ENCODE peak calls at places on chromosomes 2 and 18, in eight cellular contexts. N is ecto neural progenitor cell; S is astrocyte of the spinal cord; Y is naive B cell; H is activated CD8-positive, alpha-beta memory T cell treated with anti-CD3 and anti-CD28 coated beads, Interleukin-2, amount 50 U/mL, for 48 hours; Z is dermis microvascular lymphatic vessel endothelial cell; E is RWPE1; W is NCI-H774. G is an unnamed sample.

GRCh38 chr2:216057688-216058193 is 23.9 kb downstream of the PECR start:
- DNase-seq in N (no peak), S (peak; percentile 93), Y (peak; percentile 72), H (peak; percentile 71), Z (no peak), E (peak; percentile 25), W (no peak), G (no peak)

GRCh38 chr2:101124684-101125366 is 26.4 kb downstream of the TBC1D8 start:
- DNase-seq in N (no peak), S (peak; percentile 66), Y (no peak), H (no peak), Z (peak; percentile 94), E (peak; percentile 97), W (no peak), G (peak; percentile 59)

GRCh38 chr18:6878881-6879280 is 149.4 kb downstream of the ARHGAP28 start:
- DNase-seq in N (no peak), S (no peak), Y (no peak), H (no peak), Z (no peak), E (no peak), W (no peak), G (no peak)

GRCh38 chr2:215377283-215377682 is 58.6 kb downstream of the FN1 start:
- DNase-seq in N (no peak), S (no peak), Y (no peak), H (no peak), Z (no peak), E (no peak), W (no peak), G (no peak)

GRCh38 chr2:233428008-233428407 is 73.7 kb downstream of the DGKD start:
- DNase-seq in N (peak; percentile 14), S (no peak), Y (no peak), H (peak; percentile 48), Z (no peak), E (no peak), W (no peak), G (no peak)

GRCh38 chr2:172606285-172606684 is 50.4 kb downstream of the PDK1 start:
- DNase-seq in N (no peak), S (no peak), Y (no peak), H (no peak), Z (no peak), E (no peak), W (no peak), G (no peak)

GRCh38 chr18:30682667-30683066 is 359.9 kb downstream of the DSC3 start:
- DNase-seq in N (no peak), S (peak; percentile 14), Y (no peak), H (no peak), Z (no peak), E (no peak), W (no peak), G (no peak)

GRCh38 chr2:127456960-127457359 is 38.7 kb downstream of the PROC start:
- DNase-seq in N (no peak), S (no peak), Y (no peak), H (no peak), Z (no peak), E (no peak), W (no peak), G (no peak)

GRCh38 chr2:190794466-190795184 is 86.0 kb upstream of the GLS start:
- DNase-seq in N (no peak), S (no peak), Y (no peak), H (no peak), Z (no peak), E (no peak), W (no peak), G (no peak)

GRCh38 chr2:160432633-160433032 is 61.0 kb downstream of the RBMS1 start:
- DNase-seq in N (no peak), S (peak; percentile 63), Y (no peak), H (no peak), Z (peak; percentile 57), E (peak; percentile 85), W (no peak), G (no peak)

GRCh38 chr2:105573910-105574655 is 170.6 kb upstream of the NCK2 start:
- DNase-seq in N (no peak), S (no peak), Y (no peak), H (peak; percentile 15), Z (no peak), E (no peak), W (peak; percentile 49), G (no peak)

GRCh38 chr2:49261021-49261538 is 106.8 kb upstream of the FSHR start:
- DNase-seq in N (no peak), S (no peak), Y (no peak), H (no peak), Z (no peak), E (no peak), W (no peak), G (no peak)

GRCh38 chr2:223943561-223944008 is 1.6 kb downstream of the WDFY1 start:
- DNase-seq in N (no peak), S (peak; percentile 57), Y (no peak), H (no peak), Z (no peak), E (peak; percentile 45), W (no peak), G (peak; percentile 29)

GRCh38 chr2:28362991-28363521 is 29.6 kb upstream of the FOSL2 start:
- DNase-seq in N (no peak), S (no peak), Y (no peak), H (no peak), Z (no peak), E (no peak), W (no peak), G (no peak)

GRCh38 chr2:232335859-232336215 is 42.7 kb upstream of the ALPP start:
- DNase-seq in N (no peak), S (no peak), Y (no peak), H (peak; percentile 37), Z (no peak), E (no peak), W (no peak), G (no peak)

G was measured in HuH-7.5.